ENCODE peak calls at places on chromosomes 5 and 9, in four cellular contexts. E, C, H and T are unnamed samples.

GRCh38 chr9:21287280-21287679 is 17.8 kb downstream of the IFNA5 start:
- DNase-seq in H (no peak), C (no peak), E (no peak), T (no peak)

GRCh38 chr9:8762676-8763075 is 963.1 kb upstream of the DMAC1 start:
- DNase-seq in C (no peak), H (no peak), E (no peak), T (no peak)

GRCh38 chr5:178333821-178334481 is 101.3 kb upstream of the PHYKPL start:
- DNase-seq in H (peak; percentile 12), E (no peak), C (no peak), T (no peak)

GRCh38 chr5:119631660-119632059 is 2.3 kb downstream of the FAM170A start:
- DNase-seq in H (no peak), E (no peak), C (no peak), T (no peak)

GRCh38 chr5:134397196-134397595 is 14.5 kb downstream of the CDKN2AIPNL start:
- DNase-seq in H (no peak), E (no peak), C (no peak), T (no peak)

GRCh38 chr5:33894566-33894965 is 2.8 kb upstream of the ADAMTS12 start:
- DNase-seq in E (no peak), C (no peak), H (no peak), T (no peak)

GRCh38 chr5:31194892-31195291 is 1.4 kb downstream of the CDH6 start:
- DNase-seq in H (no peak), E (no peak), C (no peak), T (no peak)

GRCh38 chr5:139256820-139257219 is 36.7 kb upstream of the MATR3 start:
- DNase-seq in H (no peak), C (no peak), E (no peak), T (no peak)

GRCh38 chr9:18707489-18708210 is 233.7 kb downstream of the ADAMTSL1 start:
- DNase-seq in E (no peak), H (no peak), C (no peak), T (no peak)

GRCh38 chr5:44888435-44888834 is 79.7 kb downstream of the MRPS30 start:
- DNase-seq in H (no peak), C (no peak), E (no peak), T (no peak)

GRCh38 chr9:125360621-125361020 is 99.0 kb downstream of the GAPVD1 start:
- DNase-seq in E (no peak), H (no peak), C (no peak), T (no peak)

GRCh38 chr5:124905756-124906155 is 159.3 kb upstream of the ZNF608 start:
- DNase-seq in C (no peak), E (no peak), H (no peak), T (no peak)

GRCh38 chr5:124901081-124901480 is 154.6 kb upstream of the ZNF608 start:
- DNase-seq in E (no peak), C (no peak), H (no peak), T (no peak)

GRCh38 chr5:124905256-124905655 is 158.8 kb upstream of the ZNF608 start:
- DNase-seq in C (no peak), H (no peak), E (no peak), T (no peak)

GRCh38 chr5:124906339-124907097 is 160.1 kb upstream of the ZNF608 start:
- DNase-seq in E (no peak), H (peak; percentile 72), C (peak; percentile 89), T (peak; percentile 39)

DNA sequence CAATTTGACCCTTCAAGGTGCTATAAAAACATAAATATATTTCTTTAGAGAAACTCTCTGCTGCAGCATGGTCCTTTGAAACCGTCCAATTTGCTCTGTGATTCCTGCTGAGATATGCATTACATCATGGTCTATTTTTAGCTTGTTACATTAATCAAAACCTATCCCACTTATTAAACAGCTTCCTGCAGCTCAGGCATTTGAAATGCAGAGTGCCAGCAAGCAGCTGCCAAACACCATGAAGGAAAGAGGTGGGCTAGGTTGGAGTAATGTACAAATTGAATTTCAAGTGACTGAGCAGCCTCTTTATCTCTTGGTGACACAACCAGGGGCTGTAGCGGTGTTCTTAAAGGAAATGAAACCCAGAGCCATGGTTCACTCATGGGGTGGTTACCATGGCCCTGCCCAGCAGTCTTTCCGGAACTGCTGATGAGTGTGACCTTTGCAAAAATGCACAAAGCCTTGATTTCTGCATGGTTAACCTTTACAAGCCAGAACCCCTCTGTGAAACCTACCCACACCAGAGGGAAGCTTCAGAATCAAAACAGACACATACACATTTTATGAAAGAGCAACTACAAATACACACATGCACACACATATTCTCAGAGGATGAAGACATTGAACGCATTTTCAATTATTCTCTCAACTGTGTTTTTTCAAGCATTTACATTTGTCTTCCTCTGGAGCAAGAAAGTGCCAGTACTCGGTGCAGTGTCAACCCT is 155.8 kb upstream of the ZNF608 start:
- DNase-seq in E (no peak), H (no peak), C (no peak), T (no peak)
- H3K4me3 ChIP-seq in E (no peak overlapping the region), H (no peak overlapping the region), C (no peak overlapping the region), T (no peak overlapping the region)

GRCh38 chr9:135487281-135488012 is 7.9 kb downstream of the PPP1R26 start:
- DNase-seq in E (no peak), H (no peak), C (no peak), T (no peak)

GRCh38 chr9:135484460-135485277 is 5.1 kb downstream of the PPP1R26 start:
- DNase-seq in C (no peak), H (no peak), E (no peak), T (no peak)

GRCh38 chr9:135486267-135487065 is 6.9 kb downstream of the PPP1R26 start:
- DNase-seq in H (no peak), E (no peak), C (no peak), T (no peak)

GRCh38 chr9:135485385-135485784 is 5.8 kb downstream of the PPP1R26 start:
- DNase-seq in H (no peak), E (no peak), C (no peak), T (no peak)

GRCh38 chr9:135485832-135486231 is 6.2 kb downstream of the PPP1R26 start:
- DNase-seq in E (no peak), H (no peak), C (no peak), T (no peak)
- H3K36me3 ChIP-seq in E (no peaks in the 10 kb centered on the region), H (no peaks in the 10 kb centered on the region), C (peaks cover 17% of the 10 kb centered on the region), T (peaks cover 46% of the 10 kb centered on the region)

GRCh38 chr5:80208337-80208736 is 47.5 kb downstream of the SERINC5 start:
- DNase-seq in H (no peak), C (no peak), E (no peak), T (no peak)

GRCh38 chr5:80207832-80208231 is 48.0 kb downstream of the SERINC5 start:
- DNase-seq in E (no peak), C (no peak), H (no peak), T (no peak)

GRCh38 chr5:80210014-80210413 is 45.8 kb downstream of the SERINC5 start:
- DNase-seq in E (no peak), H (no peak), C (no peak), T (no peak)

GRCh38 chr5:80206282-80206681 is 49.6 kb downstream of the SERINC5 start:
- DNase-seq in H (no peak), C (no peak), E (no peak), T (no peak)

GRCh38 chr5:80204808-80205614 is 50.8 kb downstream of the SERINC5 start:
- DNase-seq in E (no peak), H (peak; percentile 54), C (no peak), T (no peak)
- H3K27ac ChIP-seq in E (no peak overlapping the region), H (peak overlapping the region; percentile 47), C (no peak overlapping the region), T (no peak overlapping the region)

GRCh38 chr5:43036409-43036808 is 3.7 kb downstream of the ANXA2R start:
- DNase-seq in E (no peak), H (no peak), C (no peak), T (no peak)

GRCh38 chr5:43037929-43038510 is 2.1 kb downstream of the ANXA2R start:
- DNase-seq in H (no peak), E (peak; percentile 63), C (peak; percentile 43), T (no peak)

GRCh38 chr5:43039115-43039467 is 1.0 kb downstream of the ANXA2R start:
- DNase-seq in E (no peak), C (no peak), H (no peak), T (no peak)

GRCh38 chr5:43038523-43038989 is 1.6 kb downstream of the ANXA2R start:
- DNase-seq in H (no peak), C (no peak), E (peak; percentile 50), T (no peak)

DNA sequence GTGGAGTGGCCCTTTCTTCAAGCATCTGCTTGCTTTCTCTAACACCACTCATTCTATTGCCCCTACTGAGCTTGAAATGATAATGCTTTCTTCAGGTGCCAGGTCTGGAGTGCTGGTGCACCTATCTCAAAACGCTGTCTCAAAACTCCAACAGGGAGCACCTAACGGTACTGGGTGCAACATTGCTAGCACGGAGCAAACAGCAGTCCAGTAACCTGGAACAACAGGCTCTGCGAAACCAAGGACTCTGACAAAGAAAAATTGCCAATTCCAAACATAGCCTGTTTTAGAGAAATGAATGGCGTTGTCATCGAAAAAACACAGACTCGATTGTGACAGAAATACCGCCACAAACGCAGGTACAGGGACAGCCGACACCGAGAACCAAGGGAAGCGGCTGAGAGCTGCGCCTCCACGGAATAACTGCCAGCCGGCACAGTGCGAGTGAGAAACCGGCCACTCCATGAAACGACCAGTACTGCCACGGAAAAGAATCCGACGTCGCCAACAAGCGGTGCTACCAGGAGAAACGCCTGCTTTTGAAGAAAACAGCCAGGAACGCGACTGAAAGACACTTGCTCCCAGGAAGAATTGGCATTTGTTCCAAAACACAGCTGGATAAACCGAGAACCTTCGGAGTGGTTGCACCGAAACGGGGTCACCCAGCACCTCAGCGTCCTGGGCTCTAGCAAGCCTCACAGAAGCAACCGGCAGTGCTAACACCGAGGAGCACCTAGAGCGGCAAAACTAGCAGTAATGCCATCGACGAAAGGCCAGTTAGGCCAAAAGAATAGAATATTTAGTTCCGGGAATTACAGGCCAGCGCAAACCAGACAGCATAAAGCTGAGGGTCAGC is 3.0 kb downstream of the ANXA2R start:
- DNase-seq in E (no peak), C (no peak), H (no peak), T (no peak)
- H3K4me3 ChIP-seq in E (peak overlapping the region; percentile 84), C (peak overlapping the region; percentile 51), H (no peak overlapping the region), T (peak overlapping the region; percentile 52)

DNA sequence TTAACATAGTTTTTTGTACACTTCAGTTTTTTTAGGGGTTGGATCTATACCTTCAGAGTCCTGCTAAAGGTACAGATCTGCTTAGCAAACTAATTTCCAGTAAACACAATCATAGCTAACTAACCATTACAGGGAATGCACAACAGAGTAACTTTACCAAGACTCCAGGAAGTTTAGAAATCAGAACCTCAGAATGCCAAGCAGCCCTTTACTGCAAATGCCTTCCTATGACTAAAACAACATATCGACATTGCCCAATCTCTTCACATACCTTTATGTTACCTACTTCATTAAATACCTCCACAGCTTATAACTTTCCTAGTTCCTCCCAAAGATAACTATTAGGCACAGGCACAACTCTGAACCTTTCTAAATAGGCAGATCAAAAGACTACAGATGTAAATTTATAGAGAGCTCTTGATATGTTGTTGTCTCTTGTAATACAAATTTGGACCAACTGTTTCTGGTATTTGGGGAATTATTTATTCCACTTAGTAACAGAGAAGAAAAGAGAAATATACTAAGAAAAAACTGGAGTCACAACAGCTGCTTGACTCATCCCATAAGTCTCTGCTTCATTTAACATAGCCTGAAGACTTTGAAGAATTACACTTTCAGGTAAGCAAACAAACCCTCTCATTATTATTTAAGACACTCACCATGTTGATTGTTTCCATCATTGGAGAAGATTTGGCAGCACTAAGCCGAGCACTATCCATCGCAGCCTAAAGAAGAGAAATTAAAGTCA is 46.0 kb upstream of the OR2K2 start:
- DNase-seq in E (no peak), C (no peak), H (no peak), T (no peak)
- H3K36me3 ChIP-seq in E (peaks cover 21% of the 10 kb centered on the region), C (peaks cover 97% of the 10 kb centered on the region), H (no peaks in the 10 kb centered on the region), T (peaks cover 52% of the 10 kb centered on the region)

GRCh38 chr5:149418910-149419531 is 39.9 kb upstream of the IL17B start:
- DNase-seq in C (no peak), E (no peak), H (peak; percentile 35), T (no peak)
- H3K27ac ChIP-seq in C (peak overlapping the region; percentile 47), E (no peak overlapping the region), H (peak overlapping the region; percentile 79), T (peak overlapping the region; percentile 88)